ENCODE peak calls at places on chromosomes 16 and 17, in six cellular contexts. Q is IMR-90, E is A549, Y is bronchial epithelial cell, G is tibial artery, M is left lung. N is an unnamed sample.

GRCh38 chr17:4032738-4033137 is 68.5 kb upstream of the ATP2A3 start:
- DNase-seq in Q (no peak), E (no peak), Y (no peak), G (no peak), M (no peak), N (no peak)

GRCh38 chr17:6567528-6568185 is 11.3 kb upstream of the PITPNM3 start:
- DNase-seq in Q (no peak), E (no peak), Y (peak; percentile 94), G (no peak), M (peak; percentile 62), N (no peak)

GRCh38 chr17:45700171-45701090 is 83.7 kb upstream of the CRHR1 start:
- DNase-seq in Q (no peak), E (no peak), Y (peak; percentile 81), G (no peak), M (no peak), N (no peak)

GRCh38 chr16:70700101-70701020 is 14.5 kb upstream of the MTSS2 start:
- DNase-seq in Q (no peak), E (no peak), Y (peak; percentile 86), G (peak; percentile 83), M (no peak), N (no peak)

GRCh38 chr16:85075236-85075924 is 36.9 kb downstream of the CIBAR2 start:
- DNase-seq in Q (no peak), E (no peak), Y (no peak), G (no peak), M (no peak), N (no peak)

GRCh38 chr17:39926588-39927100 is 757 bp downstream of the ORMDL3 start:
- DNase-seq in Q (no peak), E (peak; percentile 62), Y (peak; percentile 35), G (no peak), M (peak; percentile 76), N (peak; percentile 14)

GRCh38 chr16:66472961-66473610 is 46.0 kb downstream of the BEAN1 start:
- DNase-seq in Q (no peak), E (no peak), Y (no peak), G (no peak), M (no peak), N (no peak)

GRCh38 chr16:78925071-78925714 is 675.3 kb downstream of the MAF start:
- DNase-seq in Q (no peak), E (peak; percentile 16), Y (peak; percentile 21), G (no peak), M (no peak), N (no peak)

GRCh38 chr16:10889880-10890279 is 12.9 kb downstream of the CIITA start:
- DNase-seq in Q (no peak), E (no peak), Y (no peak), G (no peak), M (no peak), N (no peak)

GRCh38 chr17:67059372-67059771 is 15.0 kb downstream of the CACNG1 start:
- DNase-seq in Q (no peak), E (no peak), Y (no peak), G (no peak), M (no peak), N (no peak)

GRCh38 chr17:1766382-1767135 is 4.7 kb downstream of the SERPINF1 start:
- DNase-seq in Q (no peak), E (no peak), Y (no peak), G (peak; percentile 52), M (no peak), N (no peak)

GRCh38 chr17:27457731-27458523 is 1.7 kb downstream of the KSR1 start:
- DNase-seq in Q (peak; percentile 53), E (peak; percentile 44), Y (no peak), G (no peak), M (no peak), N (no peak)

GRCh38 chr17:35799942-35800341 is 4.5 kb upstream of the MMP28 start:
- DNase-seq in Q (no peak), E (peak; percentile 46), Y (peak; percentile 59), G (peak; percentile 49), M (peak; percentile 84), N (no peak)

GRCh38 chr17:40314557-40314953 is 5.6 kb downstream of the RARA start:
- DNase-seq in Q (peak; percentile 91), E (peak; percentile 99), Y (peak; percentile 95), G (peak; percentile 92), M (peak; percentile 93), N (peak; percentile 82)

GRCh38 chr16:68235105-68235881 is 634 bp downstream of the ESRP2 start:
- DNase-seq in Q (no peak), E (no peak), Y (peak; percentile 66), G (no peak), M (peak; percentile 49), N (no peak)

GRCh38 chr16:7731121-7731520 is 398.5 kb downstream of the RBFOX1 start:
- DNase-seq in Q (no peak), E (no peak), Y (no peak), G (no peak), M (no peak), N (no peak)

GRCh38 chr17:8420041-8420934 is 15.4 kb upstream of the NDEL1 start:
- DNase-seq in Q (peak; percentile 52), E (no peak), Y (peak; percentile 11), G (peak; percentile 29), M (peak; percentile 74), N (peak; percentile 29)

GRCh38 chr16:1048442-1049112 is 24.0 kb upstream of the SSTR5 start:
- DNase-seq in Q (peak; percentile 16), E (peak; percentile 69), Y (no peak), G (no peak), M (no peak), N (peak; percentile 27)

GRCh38 chr17:76431509-76431908 is 21.4 kb downstream of the UBE2O start:
- DNase-seq in Q (no peak), E (no peak), Y (no peak), G (no peak), M (no peak), N (no peak)

GRCh38 chr17:35022536-35023063 is 40.9 kb downstream of the RFFL start:
- DNase-seq in Q (peak; percentile 87), E (peak; percentile 74), Y (peak; percentile 90), G (peak; percentile 86), M (peak; percentile 86), N (peak; percentile 97)

GRCh38 chr16:87701066-87701425 is 64.7 kb downstream of the KLHDC4 start:
- DNase-seq in Q (no peak), E (no peak), Y (no peak), G (no peak), M (no peak), N (no peak)

DNA sequence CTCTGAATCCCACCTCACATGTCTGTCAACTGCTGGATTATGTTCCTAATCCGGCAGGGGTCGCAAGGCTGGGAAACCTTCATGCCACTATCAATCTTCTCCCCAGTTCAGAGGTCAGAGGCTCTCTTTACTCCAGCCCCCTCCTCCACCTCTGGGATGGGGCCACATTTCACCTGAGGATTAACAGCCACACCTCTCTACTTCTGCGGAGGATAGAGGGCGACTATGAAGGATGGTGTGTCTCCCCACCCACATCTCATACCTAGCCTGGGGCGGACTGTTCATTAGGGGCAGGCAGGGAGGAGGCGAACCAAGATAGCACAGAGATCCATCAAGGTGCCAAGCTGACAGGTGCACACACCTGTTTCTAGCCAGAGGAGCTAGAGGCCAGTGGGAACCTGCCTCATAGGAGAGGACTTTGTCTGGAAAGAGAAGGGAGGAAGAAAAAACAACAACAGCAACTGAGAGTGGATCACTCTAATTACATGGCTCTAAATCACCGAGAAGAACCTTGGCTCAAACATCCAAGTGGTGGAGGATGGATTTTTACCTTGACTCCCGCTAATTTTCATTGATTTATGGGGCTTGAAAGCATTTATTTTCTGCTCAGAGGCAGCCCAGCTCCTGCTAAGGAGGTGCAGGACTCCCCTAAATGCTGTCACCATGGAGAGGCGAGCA is 41.9 kb upstream of the SKAP1 start:
- DNase-seq in Q (no peak), E (no peak), Y (no peak), G (no peak), M (no peak), N (no peak)
- TF ChIP-seq CTCF in Q (no peak), E (no peak), Y (no peak), G (no peak), M (no peak), N (no peak)

GRCh38 chr17:46991618-46992017 is 12.6 kb upstream of the RPRML start:
- DNase-seq in Q (no peak), E (no peak), Y (no peak), G (no peak), M (no peak), N (no peak)

GRCh38 chr17:46994993-46995392 is 15.9 kb upstream of the RPRML start:
- DNase-seq in Q (no peak), E (no peak), Y (no peak), G (no peak), M (no peak), N (no peak)

GRCh38 chr17:46995841-46996571 is 17.0 kb upstream of the RPRML start:
- DNase-seq in Q (peak; percentile 59), E (no peak), Y (peak; percentile 79), G (no peak), M (no peak), N (peak; percentile 20)
- H3K4me3 ChIP-seq in Q (no peak overlapping the region), E (no peak overlapping the region), Y (no peak overlapping the region), G (no peak overlapping the region), M (no peak overlapping the region), N (no peak overlapping the region)

DNA sequence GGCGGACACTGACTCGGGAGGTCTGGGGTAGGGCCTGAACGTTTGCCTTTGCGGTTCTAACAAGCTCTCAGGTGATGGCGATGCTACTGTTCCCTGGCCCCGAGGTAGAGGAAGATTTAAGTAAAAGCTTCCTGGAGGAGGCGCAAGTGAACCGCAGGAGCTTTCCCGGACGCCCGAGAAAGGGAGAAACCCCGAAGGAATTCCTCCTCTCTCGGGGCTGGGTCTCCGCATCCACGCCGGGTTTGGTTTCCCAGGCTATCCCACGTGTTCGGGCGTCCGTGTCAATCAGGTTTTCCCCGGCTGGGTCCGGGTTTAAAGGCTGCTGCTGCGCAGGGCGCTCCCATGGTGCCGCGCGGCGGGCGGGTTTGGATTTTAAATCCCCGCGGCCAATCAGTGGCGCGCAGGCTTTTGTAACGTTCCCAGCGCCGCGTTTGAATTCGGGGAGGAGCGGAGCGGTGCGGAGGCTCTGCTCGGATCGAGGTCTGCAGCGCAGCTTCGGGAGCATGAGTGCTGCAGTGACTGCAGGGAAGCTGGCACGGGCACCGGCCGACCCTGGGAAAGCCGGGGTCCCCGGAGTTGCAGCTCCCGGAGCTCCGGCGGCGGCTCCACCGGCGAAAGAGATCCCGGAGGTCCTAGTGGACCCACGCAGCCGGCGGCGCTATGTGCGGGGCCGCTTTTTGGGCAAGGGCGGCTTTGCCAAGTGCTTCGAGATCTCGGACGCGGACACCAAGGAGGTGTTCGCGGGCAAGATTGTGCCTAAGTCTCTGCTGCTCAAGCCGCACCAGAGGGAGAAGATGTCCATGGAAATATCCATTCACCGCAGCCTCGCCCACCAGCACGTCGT is at the start of gene PLK1:
- DNase-seq in Q (peak; percentile 76), E (peak; percentile 96), Y (peak; percentile 70), G (peak; percentile 65), M (peak; percentile 86), N (peak; percentile 80)
- TF ChIP-seq CTCF in Q (peak; percentile 50), E (peak; percentile 42), Y (peak; percentile 59), G (peak; percentile 17), M (peak; percentile 12), N (peak; percentile 60)

DNA sequence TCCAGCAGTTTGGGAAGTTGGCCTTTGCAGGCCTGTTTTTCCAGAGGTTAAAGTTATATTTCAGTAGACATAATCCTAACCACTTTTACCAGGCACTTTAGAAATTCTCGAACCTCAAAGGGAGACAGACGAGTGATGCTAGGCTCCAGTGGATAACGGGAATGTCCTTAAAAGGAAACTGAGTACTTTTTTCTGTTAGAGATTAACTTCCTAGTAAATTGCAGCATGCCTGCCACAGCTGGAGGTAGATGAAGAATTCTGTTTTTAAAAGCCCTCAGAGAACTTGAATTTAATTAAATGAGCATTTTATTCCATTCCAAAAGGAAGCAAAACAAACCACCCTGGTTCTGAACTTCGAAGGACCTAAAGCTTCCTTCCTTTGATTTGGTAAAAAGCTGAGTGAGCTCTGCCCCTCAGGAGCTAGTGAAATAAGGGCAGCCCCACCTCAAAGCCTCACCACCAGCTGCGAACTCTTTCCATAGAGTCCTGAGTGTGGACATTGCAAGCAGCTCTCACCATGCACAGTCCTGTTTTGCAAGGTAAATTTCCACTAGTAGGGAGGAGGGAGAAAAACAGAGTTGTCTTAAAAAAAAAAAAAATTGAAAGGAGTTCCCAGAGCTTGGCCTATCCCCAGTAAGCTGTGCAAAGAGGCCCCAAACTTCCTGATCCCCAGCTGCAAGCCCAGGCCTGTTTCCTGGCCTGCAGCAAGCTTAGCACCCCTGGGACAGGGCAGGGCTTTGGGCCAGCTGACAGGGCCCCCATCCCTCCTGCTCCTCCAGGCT is 11.3 kb downstream of the CHD9NB start:
- DNase-seq in Q (peak; percentile 5), E (no peak), Y (peak; percentile 89), G (peak; percentile 47), M (no peak), N (no peak)
- H3K4me3 ChIP-seq in Q (no peak overlapping the region), E (no peak overlapping the region), Y (no peak overlapping the region), G (no peak overlapping the region), M (no peak overlapping the region), N (no peak overlapping the region)